ENCODE peak calls at places on chromosomes 1 and 21, in five cellular contexts. One of them, this sample, is unnamed.
A peak's percentile ranks its signal among the peaks of the same experiment; 100 is the strongest.

GRCh38 chr1:21763236-21763635 is 19.7 kb downstream of the USP48 start:
- DNase-seq in fibroblast of lung: no peak
- DNase-seq in GM23338: peak; percentile 30
- DNase-seq in uterus: no peak
- DNase-seq in pancreas: no peak
- DNase-seq in this sample: no peak

GRCh38 chr1:227884370-227885134 is 63.2 kb downstream of the WNT9A start:
- DNase-seq in fibroblast of lung: no peak
- DNase-seq in GM23338: no peak
- DNase-seq in uterus: peak; percentile 15
- DNase-seq in pancreas: no peak
- DNase-seq in this sample: no peak

GRCh38 chr1:170461362-170461761 is 70.6 kb upstream of the GORAB start:
- DNase-seq in fibroblast of lung: peak; percentile 86
- DNase-seq in GM23338: no peak
- DNase-seq in uterus: no peak
- DNase-seq in pancreas: no peak
- DNase-seq in this sample: no peak

GRCh38 chr1:6738987-6739386 is 37.4 kb upstream of the DNAJC11 start:
- DNase-seq in fibroblast of lung: no peak
- DNase-seq in GM23338: no peak
- DNase-seq in uterus: no peak
- DNase-seq in pancreas: no peak
- DNase-seq in this sample: no peak

GRCh38 chr1:163093579-163093978 is 24.4 kb downstream of the RGS4 start:
- DNase-seq in fibroblast of lung: no peak
- DNase-seq in GM23338: no peak
- DNase-seq in uterus: no peak
- DNase-seq in pancreas: no peak
- DNase-seq in this sample: no peak

GRCh38 chr1:54012862-54013261 is 5.1 kb downstream of the LDLRAD1 start:
- DNase-seq in fibroblast of lung: no peak
- DNase-seq in GM23338: no peak
- DNase-seq in uterus: no peak
- DNase-seq in pancreas: no peak
- DNase-seq in this sample: no peak

GRCh38 chr1:93680121-93681094 is 1.2 kb downstream of the BCAR3 start:
- DNase-seq in fibroblast of lung: peak; percentile 90
- DNase-seq in GM23338: peak; percentile 97
- DNase-seq in uterus: peak; percentile 79
- DNase-seq in pancreas: peak; percentile 68
- DNase-seq in this sample: peak; percentile 74

GRCh38 chr1:41662656-41663437 is 178.4 kb upstream of the EDN2 start:
- DNase-seq in fibroblast of lung: peak; percentile 85
- DNase-seq in GM23338: peak; percentile 54
- DNase-seq in uterus: peak; percentile 55
- DNase-seq in pancreas: peak; percentile 49
- DNase-seq in this sample: peak; percentile 32

GRCh38 chr1:176102243-176102642 is 104.8 kb downstream of the COP1 start:
- DNase-seq in fibroblast of lung: peak; percentile 21
- DNase-seq in GM23338: no peak
- DNase-seq in uterus: no peak
- DNase-seq in pancreas: no peak
- DNase-seq in this sample: no peak

GRCh38 chr1:178483251-178483957 is 13.4 kb downstream of the CLEC20A start:
- DNase-seq in fibroblast of lung: no peak
- DNase-seq in GM23338: no peak
- DNase-seq in uterus: no peak
- DNase-seq in pancreas: no peak
- DNase-seq in this sample: no peak

GRCh38 chr1:6652986-6653385 is 28.3 kb downstream of the THAP3 start:
- DNase-seq in fibroblast of lung: no peak
- DNase-seq in GM23338: no peak
- DNase-seq in uterus: no peak
- DNase-seq in pancreas: no peak
- DNase-seq in this sample: no peak

GRCh38 chr1:91018006-91018405 is 3.8 kb downstream of the ZNF644 start:
- DNase-seq in fibroblast of lung: no peak
- DNase-seq in GM23338: peak; percentile 57
- DNase-seq in uterus: no peak
- DNase-seq in pancreas: no peak
- DNase-seq in this sample: no peak

GRCh38 chr1:203056516-203056915 is 29.3 kb downstream of the MYOG start:
- DNase-seq in fibroblast of lung: no peak
- DNase-seq in GM23338: peak; percentile 55
- DNase-seq in uterus: no peak
- DNase-seq in pancreas: no peak
- DNase-seq in this sample: no peak
- TF ChIP-seq CTCF in fibroblast of lung: peak; percentile 14
- TF ChIP-seq CTCF in GM23338: peak; percentile 61
- TF ChIP-seq CTCF in uterus: no peak
- TF ChIP-seq CTCF in pancreas: no peak
- TF ChIP-seq CTCF in this sample: no peak

DNA sequence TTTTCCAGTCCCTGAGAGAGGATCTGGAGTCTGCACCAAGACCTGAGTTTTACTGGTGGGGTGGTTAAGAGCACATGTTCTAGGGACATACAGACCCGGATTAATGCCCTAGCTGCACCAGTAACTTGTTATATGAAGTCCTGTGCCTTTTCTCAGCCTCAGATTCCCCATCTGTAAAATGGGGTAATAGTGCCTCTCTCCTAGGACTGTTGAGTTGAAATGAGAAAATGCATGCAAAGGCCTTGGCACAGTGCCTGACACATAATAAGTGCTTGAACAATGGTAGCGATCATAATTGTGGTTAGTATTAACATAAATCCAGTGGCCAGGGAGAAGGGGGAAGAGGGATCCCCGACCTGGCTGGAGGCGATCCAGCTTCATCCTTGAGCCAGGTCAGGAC is 12.3 kb downstream of the AHDC1 start:
- DNase-seq in fibroblast of lung: peak; percentile 58
- DNase-seq in GM23338: no peak
- DNase-seq in uterus: no peak
- DNase-seq in pancreas: no peak
- DNase-seq in this sample: no peak
- H3K4me1 ChIP-seq in fibroblast of lung: peaks cover 66% of the 10 kb centered on the region
- H3K4me1 ChIP-seq in GM23338: peaks cover 44% of the 10 kb centered on the region
- H3K4me1 ChIP-seq in uterus: peaks cover 19% of the 10 kb centered on the region
- H3K4me1 ChIP-seq in pancreas: no peaks in the 10 kb centered on the region
- H3K4me1 ChIP-seq in this sample: no peaks in the 10 kb centered on the region

GRCh38 chr1:212611000-212611636 is 2.6 kb downstream of the ATF3 start:
- DNase-seq in fibroblast of lung: no peak
- DNase-seq in GM23338: no peak
- DNase-seq in uterus: no peak
- DNase-seq in pancreas: no peak
- DNase-seq in this sample: no peak
- H3K4me3 ChIP-seq in fibroblast of lung: peak overlapping the region; percentile 87
- H3K4me3 ChIP-seq in GM23338: peak overlapping the region; percentile 86
- H3K4me3 ChIP-seq in uterus: no peak overlapping the region
- H3K4me3 ChIP-seq in pancreas: peak overlapping the region; percentile 78
- H3K4me3 ChIP-seq in this sample: no peak overlapping the region

DNA sequence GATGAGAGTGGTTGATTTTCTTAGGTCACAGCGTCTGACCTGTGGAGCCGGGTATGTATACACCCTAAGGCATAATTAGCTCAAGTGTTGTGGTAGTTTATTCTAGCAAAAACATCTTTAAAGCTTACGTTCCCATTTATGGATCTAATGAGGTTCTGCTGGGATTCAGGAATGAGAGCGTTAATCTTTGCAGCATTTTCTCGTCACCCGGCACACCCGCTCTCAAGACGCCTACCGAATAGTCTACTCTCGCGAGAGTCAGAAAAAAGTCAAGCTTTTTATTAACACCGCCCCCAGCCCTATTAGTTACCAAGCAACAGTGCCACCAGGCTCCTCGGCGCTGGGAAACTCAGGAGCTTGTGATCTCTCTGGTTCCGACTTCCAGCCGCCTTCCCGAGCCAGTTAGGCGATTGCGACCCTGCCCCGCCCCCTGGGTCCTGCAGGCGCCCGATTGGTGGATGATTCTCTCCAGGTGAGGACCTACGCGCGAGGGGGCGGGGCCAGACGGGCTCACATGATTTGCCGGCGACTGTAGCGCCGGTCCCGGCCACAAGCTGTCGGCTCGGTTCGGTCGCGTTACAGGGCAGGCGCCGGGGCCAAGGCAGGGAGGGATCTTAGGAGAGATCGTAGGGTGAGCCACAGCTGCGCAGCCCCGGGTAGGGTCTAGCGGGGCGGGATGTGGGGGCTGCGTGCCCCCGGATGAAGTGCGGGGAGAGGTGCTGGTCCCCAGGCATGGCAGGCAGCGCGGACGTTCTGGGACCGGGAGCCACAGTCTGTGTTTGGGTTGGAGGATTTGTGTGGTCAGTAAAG is at the start of gene PFKFB2:
- DNase-seq in fibroblast of lung: peak; percentile 91
- DNase-seq in GM23338: peak; percentile 100
- DNase-seq in uterus: peak; percentile 93
- DNase-seq in pancreas: peak; percentile 100
- DNase-seq in this sample: peak; percentile 100
- TF ChIP-seq CTCF in fibroblast of lung: peak; percentile 4
- TF ChIP-seq CTCF in GM23338: no peak
- TF ChIP-seq CTCF in uterus: peak; percentile 62
- TF ChIP-seq CTCF in pancreas: no peak
- TF ChIP-seq CTCF in this sample: no peak

GRCh38 chr21:45097827-45098387 is 23.5 kb downstream of the ADARB1 start:
- DNase-seq in fibroblast of lung: no peak
- DNase-seq in GM23338: no peak
- DNase-seq in uterus: no peak
- DNase-seq in pancreas: no peak
- DNase-seq in this sample: no peak
- H3K4me1 ChIP-seq in fibroblast of lung: no peaks in the 10 kb centered on the region
- H3K4me1 ChIP-seq in GM23338: no peaks in the 10 kb centered on the region
- H3K4me1 ChIP-seq in uterus: no peaks in the 10 kb centered on the region
- H3K4me1 ChIP-seq in pancreas: no peaks in the 10 kb centered on the region
- H3K4me1 ChIP-seq in this sample: no peaks in the 10 kb centered on the region

GRCh38 chr1:162023181-162023546 is 505 bp downstream of the OLFML2B start:
- DNase-seq in fibroblast of lung: no peak
- DNase-seq in GM23338: no peak
- DNase-seq in uterus: no peak
- DNase-seq in pancreas: no peak
- DNase-seq in this sample: no peak
- H3K4me3 ChIP-seq in fibroblast of lung: peak overlapping the region; percentile 79
- H3K4me3 ChIP-seq in GM23338: peak overlapping the region; percentile 81
- H3K4me3 ChIP-seq in uterus: peak overlapping the region; percentile 47
- H3K4me3 ChIP-seq in pancreas: peak overlapping the region; percentile 63
- H3K4me3 ChIP-seq in this sample: peak overlapping the region; percentile 55

GRCh38 chr1:179952181-179952580 is 2.4 kb upstream of the CEP350 start:
- DNase-seq in fibroblast of lung: no peak
- DNase-seq in GM23338: no peak
- DNase-seq in uterus: no peak
- DNase-seq in pancreas: no peak
- DNase-seq in this sample: no peak

GRCh38 chr1:179955731-179956130 is 1.1 kb downstream of the CEP350 start:
- DNase-seq in fibroblast of lung: no peak
- DNase-seq in GM23338: no peak
- DNase-seq in uterus: no peak
- DNase-seq in pancreas: no peak
- DNase-seq in this sample: no peak

GRCh38 chr1:179955318-179955638 is 668 bp downstream of the CEP350 start:
- DNase-seq in fibroblast of lung: peak; percentile 25
- DNase-seq in GM23338: no peak
- DNase-seq in uterus: no peak
- DNase-seq in pancreas: no peak
- DNase-seq in this sample: no peak

GRCh38 chr1:179954494-179955317 is at the start of gene CEP350:
- DNase-seq in fibroblast of lung: peak; percentile 99
- DNase-seq in GM23338: peak; percentile 99
- DNase-seq in uterus: peak; percentile 98
- DNase-seq in pancreas: peak; percentile 98
- DNase-seq in this sample: peak; percentile 99

DNA sequence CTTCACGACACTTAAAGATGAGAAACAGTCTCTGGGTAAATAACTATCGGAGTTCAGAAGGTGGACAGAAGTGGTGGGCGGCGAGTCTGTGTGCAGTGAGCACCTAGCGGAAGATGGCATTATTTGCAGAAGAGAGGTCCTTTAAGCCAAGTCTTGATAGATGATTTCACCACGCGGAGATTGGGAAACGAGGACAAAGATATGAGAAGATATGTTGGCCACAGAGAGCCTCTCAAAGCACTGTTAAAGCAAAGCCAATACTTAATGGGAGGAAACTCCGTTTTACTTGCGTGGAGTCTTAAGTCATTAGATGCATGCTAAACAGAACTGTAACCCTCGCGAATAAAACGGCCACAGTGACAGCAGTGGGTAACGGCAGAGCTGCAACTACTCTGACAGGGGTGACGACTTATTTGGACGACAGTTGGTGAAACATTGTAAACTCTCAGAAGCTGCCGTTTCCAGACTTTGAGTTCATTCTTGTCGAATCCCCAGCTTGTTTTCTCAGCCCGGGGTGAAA is 576 bp upstream of the CEP350 start:
- DNase-seq in fibroblast of lung: no peak
- DNase-seq in GM23338: peak; percentile 35
- DNase-seq in uterus: peak; percentile 26
- DNase-seq in pancreas: no peak
- DNase-seq in this sample: no peak
- TF ChIP-seq CTCF in fibroblast of lung: no peak
- TF ChIP-seq CTCF in GM23338: peak; percentile 26
- TF ChIP-seq CTCF in uterus: peak; percentile 6
- TF ChIP-seq CTCF in pancreas: no peak
- TF ChIP-seq CTCF in this sample: peak; percentile 2

GRCh38 chr1:15628003-15628402 is 10.7 kb downstream of the DDI2 start:
- DNase-seq in fibroblast of lung: no peak
- DNase-seq in GM23338: no peak
- DNase-seq in uterus: no peak
- DNase-seq in pancreas: no peak
- DNase-seq in this sample: no peak
- H3K4me1 ChIP-seq in fibroblast of lung: no peaks in the 10 kb centered on the region
- H3K4me1 ChIP-seq in GM23338: peaks cover 4% of the 10 kb centered on the region
- H3K4me1 ChIP-seq in uterus: peaks cover 6% of the 10 kb centered on the region
- H3K4me1 ChIP-seq in pancreas: peaks cover 14% of the 10 kb centered on the region
- H3K4me1 ChIP-seq in this sample: no peaks in the 10 kb centered on the region

GRCh38 chr1:3230553-3230952 is 161.6 kb downstream of the PRDM16 start:
- DNase-seq in fibroblast of lung: no peak
- DNase-seq in GM23338: no peak
- DNase-seq in uterus: no peak
- DNase-seq in pancreas: peak; percentile 46
- DNase-seq in this sample: no peak
- H3K4me3 ChIP-seq in fibroblast of lung: no peak overlapping the region
- H3K4me3 ChIP-seq in GM23338: no peak overlapping the region
- H3K4me3 ChIP-seq in uterus: no peak overlapping the region
- H3K4me3 ChIP-seq in pancreas: no peak overlapping the region
- H3K4me3 ChIP-seq in this sample: no peak overlapping the region